ENCODE peak calls at places on chromosomes 1 and 21, in four cellular contexts. I is prostate gland, C is A549, D is heart left ventricle. Y is an unnamed sample.

GRCh38 chr1:187001198-187001904 is 172.6 kb downstream of the PLA2G4A start:
- DNase-seq in D (no peak), C (peak), I (no peak), Y (no peak)

GRCh38 chr1:15354580-15354965 is 55.1 kb upstream of the EFHD2 start:
- DNase-seq in I (no peak), D (no peak), C (no peak), Y (no peak)

GRCh38 chr1:57165546-57165945 is 199.7 kb upstream of the C8B start:
- DNase-seq in I (no peak), C (no peak), D (no peak), Y (no peak)

GRCh38 chr1:33367488-33368405 is 46.8 kb upstream of the A3GALT2 start:
- DNase-seq in C (peak), D (peak), I (peak), Y (no peak)

GRCh38 chr1:1703796-1704195 is 11.2 kb upstream of the SLC35E2B start:
- DNase-seq in C (no peak), D (no peak), I (no peak), Y (no peak)

GRCh38 chr1:109659997-109660755 is 4.3 kb downstream of the GSTM4 start:
- DNase-seq in I (no peak), D (no peak), C (no peak), Y (no peak)

GRCh38 chr21:37828515-37828914 is 87.7 kb downstream of the KCNJ6 start:
- DNase-seq in I (no peak), D (no peak), C (no peak), Y (no peak)

GRCh38 chr1:113652773-113653172 is 106.5 kb downstream of the PHTF1 start:
- DNase-seq in I (no peak), D (no peak), C (no peak), Y (no peak)

GRCh38 chr1:99640672-99641071 is 5.2 kb upstream of the PALMD start:
- DNase-seq in D (no peak), I (no peak), C (no peak), Y (no peak)

GRCh38 chr1:179550753-179551682 is 24.7 kb downstream of the NPHS2 start:
- DNase-seq in I (no peak), D (no peak), C (peak), Y (no peak)

GRCh38 chr21:45551816-45552695 is 9.8 kb upstream of the SLC19A1 start:
- DNase-seq in D (no peak), C (no peak), I (no peak), Y (no peak)

GRCh38 chr1:175137369-175137768 is 55.2 kb downstream of the KIAA0040 start:
- DNase-seq in C (no peak), D (no peak), I (no peak), Y (no peak)

GRCh38 chr1:68558321-68559026 is 61.6 kb upstream of the DEPDC1 start:
- DNase-seq in D (no peak), C (no peak), I (no peak), Y (no peak)

GRCh38 chr1:223142795-223143759 is at the start of gene TLR5:
- DNase-seq in D (peak), I (peak), C (peak), Y (peak)

GRCh38 chr1:30409476-30410152 is 313.8 kb downstream of the MATN1 start:
- DNase-seq in I (peak), C (no peak), D (peak), Y (no peak)

GRCh38 chr1:198711837-198712236 is 73.0 kb downstream of the PTPRC start:
- DNase-seq in C (no peak), D (no peak), I (no peak), Y (no peak)

GRCh38 chr1:79929356-79929755 is 922.8 kb upstream of the ADGRL4 start:
- DNase-seq in D (no peak), C (no peak), I (no peak), Y (no peak)

GRCh38 chr1:1285618-1286311 is 5.5 kb downstream of the SCNN1D start:
- DNase-seq in I (no peak), D (no peak), C (no peak), Y (no peak)

GRCh38 chr1:36207339-36207738 is 16.9 kb upstream of the THRAP3 start:
- DNase-seq in I (peak), C (peak), D (peak), Y (peak)

GRCh38 chr1:109373051-109373593 is 24.6 kb downstream of the SORT1 start:
- DNase-seq in I (no peak), C (no peak), D (no peak), Y (no peak)

GRCh38 chr21:34890724-34891609 is 158.1 kb downstream of the RUNX1 start:
- DNase-seq in D (peak), I (no peak), C (no peak), Y (no peak)

GRCh38 chr1:235077571-235078479 is 50.8 kb downstream of the TOMM20 start:
- DNase-seq in C (peak), I (no peak), D (no peak), Y (no peak)

GRCh38 chr1:246971322-246971721 is 36.5 kb downstream of the ZNF695 start:
- DNase-seq in I (peak), C (peak), D (peak), Y (peak)

GRCh38 chr1:217747156-217747769 is 116.1 kb downstream of the SPATA17 start:
- DNase-seq in D (no peak), C (peak), I (no peak), Y (no peak)

GRCh38 chr1:1819762-1820161 is 41.5 kb upstream of the NADK start:
- DNase-seq in I (no peak), D (no peak), C (no peak), Y (no peak)

GRCh38 chr1:4796161-4796998 is 142.0 kb downstream of the AJAP1 start:
- DNase-seq in I (no peak), D (no peak), C (no peak), Y (no peak)

GRCh38 chr21:40562603-40563002 is 284.4 kb downstream of the DSCAM start:
- DNase-seq in D (no peak), C (no peak), I (no peak), Y (no peak)

GRCh38 chr21:43598416-43599120 is 60.7 kb downstream of the HSF2BP start:
- DNase-seq in C (no peak), D (no peak), I (no peak), Y (no peak)

GRCh38 chr21:43597845-43598244 is 61.4 kb downstream of the HSF2BP start:
- DNase-seq in I (no peak), D (no peak), C (no peak), Y (no peak)

GRCh38 chr21:43596616-43597015 is 62.7 kb downstream of the HSF2BP start:
- DNase-seq in C (no peak), D (no peak), I (no peak), Y (no peak)

GRCh38 chr21:43599728-43600127 is 59.6 kb downstream of the HSF2BP start:
- DNase-seq in I (no peak), C (no peak), D (no peak), Y (no peak)

GRCh38 chr21:43597052-43597451 is 62.2 kb downstream of the HSF2BP start:
- DNase-seq in I (no peak), D (no peak), C (peak), Y (no peak)
- H3K4me3 ChIP-seq in I (no peak), D (no peak), C (no peak), Y (no peak)

DNA sequence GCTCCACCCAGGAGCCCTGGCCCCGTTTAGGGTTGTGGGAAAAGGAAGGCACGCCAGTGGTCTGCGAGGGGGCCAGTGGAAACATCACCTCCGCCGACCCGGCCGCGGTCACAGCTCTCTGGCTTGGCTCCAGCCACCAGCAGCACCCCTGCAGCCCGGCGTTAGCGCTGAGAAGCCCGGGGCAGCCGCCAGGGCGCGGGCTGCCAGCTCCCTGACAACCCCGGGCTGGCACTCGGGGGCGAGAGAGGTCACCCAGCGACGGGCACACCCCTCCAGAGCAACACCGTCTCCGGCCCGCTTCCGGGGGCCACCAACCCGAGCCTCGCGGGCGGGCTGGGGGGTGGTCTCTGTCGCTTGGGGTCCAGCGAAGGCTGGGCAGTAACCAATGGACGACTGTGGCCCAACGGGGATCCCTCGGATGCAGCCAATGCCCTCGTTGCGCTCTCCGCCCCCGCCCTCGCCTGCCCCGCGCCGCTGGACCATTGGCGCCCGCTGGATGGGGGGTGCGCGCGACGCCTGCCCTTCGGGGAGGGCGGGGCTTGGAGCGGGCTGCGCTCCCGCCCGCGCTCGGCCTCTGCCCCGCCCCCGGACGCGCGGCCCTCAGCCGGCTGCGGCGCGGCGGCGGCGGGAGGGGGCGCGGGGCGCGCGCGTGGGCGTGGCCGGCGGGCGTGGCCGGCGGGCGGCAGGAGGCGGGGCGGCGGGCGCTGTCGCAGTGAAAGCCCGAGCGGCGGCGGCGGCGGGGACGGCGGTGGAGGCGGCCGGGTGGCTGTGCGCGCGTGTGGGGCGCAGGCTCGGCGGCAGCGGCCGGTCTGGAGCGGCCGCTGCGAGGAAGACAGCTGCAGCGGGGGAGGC is at the start of gene MAN1C1:
- DNase-seq in I (peak), C (peak), D (peak), Y (no peak)
- TF ChIP-seq CTCF in I (peak), C (no peak), D (peak), Y (no peak)

GRCh38 chr1:9827558-9828185 is 3.9 kb upstream of the CLSTN1 start:
- DNase-seq in I (no peak), C (no peak), D (no peak), Y (no peak)

GRCh38 chr1:9824702-9825089 is 931 bp upstream of the CLSTN1 start:
- DNase-seq in C (no peak), D (no peak), I (no peak), Y (no peak)

GRCh38 chr1:9826616-9827015 is 2.9 kb upstream of the CLSTN1 start:
- DNase-seq in C (no peak), D (no peak), I (no peak), Y (no peak)

GRCh38 chr1:9825101-9826074 is 1.6 kb upstream of the CLSTN1 start:
- DNase-seq in I (peak), D (peak), C (peak), Y (peak)

GRCh38 chr1:9826087-9826486 is 2.3 kb upstream of the CLSTN1 start:
- DNase-seq in I (no peak), C (no peak), D (no peak), Y (no peak)
- H3K4me3 ChIP-seq in I (no peak), C (no peak), D (no peak), Y (peak)

GRCh38 chr21:31459457-31459856 is 115.4 kb upstream of the TIAM1 start:
- DNase-seq in D (no peak), C (peak), I (no peak), Y (no peak)
- TF ChIP-seq CTCF in D (peak), C (peak), I (no peak), Y (no peak)

GRCh38 chr1:24414884-24415333 is 693 bp upstream of the NIPAL3 start:
- DNase-seq in I (no peak), C (no peak), D (no peak), Y (no peak)
- H3K4me3 ChIP-seq in I (peak), C (peak), D (peak), Y (no peak)

GRCh38 chr1:70583522-70583921 is 172.5 kb downstream of the CTH start:
- DNase-seq in I (no peak), D (no peak), C (no peak), Y (no peak)
- TF ChIP-seq CTCF in I (no peak), D (no peak), C (no peak), Y (no peak)

DNA sequence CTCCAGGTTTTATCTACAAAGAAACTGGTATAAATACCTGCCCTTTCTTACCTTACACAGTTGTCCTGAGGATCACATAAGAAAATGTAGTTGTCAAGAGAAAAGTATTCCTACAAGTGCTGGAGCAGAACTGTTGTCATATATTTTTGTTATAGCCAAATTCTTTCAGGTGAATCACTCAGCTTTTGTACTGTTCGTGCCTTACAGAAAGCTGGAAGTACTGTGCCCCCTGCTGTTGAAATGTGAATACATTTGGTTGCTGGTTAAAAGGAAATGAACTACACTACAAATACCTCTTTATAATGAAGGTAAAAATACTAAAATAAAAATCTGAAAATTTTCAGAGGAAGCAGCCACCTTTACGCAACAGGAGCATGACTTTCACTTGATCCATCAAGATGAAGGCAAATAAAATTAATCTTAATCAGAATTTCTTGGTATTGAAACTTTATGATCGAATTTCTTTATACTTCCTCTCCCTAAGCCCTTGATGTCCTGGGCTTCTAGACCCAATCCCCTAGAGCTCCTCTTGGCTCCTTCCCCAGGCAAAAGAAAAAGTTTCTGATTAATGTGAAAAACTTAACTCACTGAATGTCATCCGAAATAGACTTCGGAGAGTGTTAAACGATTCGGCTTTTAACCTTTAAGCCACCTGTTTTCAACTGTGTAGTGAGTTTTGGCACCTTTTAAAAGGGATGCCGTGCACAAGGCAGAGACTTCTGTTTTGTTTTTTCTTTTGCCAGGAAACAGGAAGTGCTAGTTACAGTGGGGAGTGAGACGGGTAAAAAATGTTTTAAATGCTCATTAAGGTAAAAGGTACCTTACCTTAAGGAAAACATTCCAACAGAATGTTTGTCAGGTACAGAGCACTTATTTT is 12.5 kb downstream of the CHML start:
- DNase-seq in I (no peak), D (no peak), C (peak), Y (no peak)
- H3K4me3 ChIP-seq in I (no peak), D (no peak), C (no peak), Y (no peak)

DNA sequence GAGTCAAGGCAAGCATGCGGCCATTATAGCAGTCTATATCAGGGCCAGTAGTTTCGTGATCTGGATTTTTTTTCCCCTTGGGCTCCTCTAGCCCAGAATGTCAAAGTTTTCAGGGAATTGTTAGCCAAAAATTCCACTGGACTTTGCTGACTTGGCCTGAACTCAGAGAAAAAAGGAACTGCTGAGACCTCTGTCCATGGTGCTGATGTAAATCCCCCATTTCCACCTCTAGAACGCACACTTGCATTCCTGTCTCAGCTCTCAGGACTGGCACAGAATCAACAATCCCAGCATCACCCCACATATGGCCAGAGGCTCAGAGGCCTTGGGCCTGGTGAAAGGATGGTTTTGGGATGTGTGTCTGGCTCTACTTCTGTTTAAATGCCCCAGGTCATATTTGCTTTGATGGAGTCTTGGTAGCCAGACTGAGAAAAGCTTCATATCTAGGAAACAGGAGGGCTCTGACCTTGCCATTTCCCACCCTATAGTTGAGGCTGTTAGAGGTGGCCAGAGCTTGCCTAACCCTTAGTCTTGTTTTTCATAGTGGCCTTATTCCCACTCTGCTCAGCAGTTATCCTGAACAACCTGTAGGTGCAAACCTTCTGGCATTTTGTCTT is 16.9 kb upstream of the EFCAB14 start:
- DNase-seq in I (no peak), D (no peak), C (peak), Y (no peak)
- TF ChIP-seq CTCF in I (no peak), D (peak), C (no peak), Y (peak)

GRCh38 chr1:167439301-167439988 is 78.9 kb downstream of the CD247 start:
- DNase-seq in I (no peak), D (no peak), C (peak), Y (no peak)
- H3K4me3 ChIP-seq in I (peak), D (peak), C (peak), Y (no peak)

Y was measured in LNCaP clone FGC.